ENCODE peak calls at places on chromosomes 16 and 17, in four cellular contexts. One of them, this sample, is unnamed.

GRCh38 chr16:67552476-67552875 is 9.8 kb upstream of the CTCF start:
- DNase-seq in HepG2: no peak
- DNase-seq in GM12878: no peak
- DNase-seq in K562: no peak
- DNase-seq in this sample: no peak

GRCh38 chr17:81684442-81684911 is 666 bp downstream of the HGS start:
- DNase-seq in HepG2: peak; percentile 44
- DNase-seq in GM12878: no peak
- DNase-seq in K562: peak; percentile 68
- DNase-seq in this sample: no peak

GRCh38 chr16:16992986-16993783 is 477.6 kb downstream of the XYLT1 start:
- DNase-seq in HepG2: no peak
- DNase-seq in GM12878: peak; percentile 20
- DNase-seq in K562: no peak
- DNase-seq in this sample: no peak

GRCh38 chr16:85512716-85513115 is 100.4 kb upstream of the GSE1 start:
- DNase-seq in HepG2: no peak
- DNase-seq in GM12878: no peak
- DNase-seq in K562: no peak
- DNase-seq in this sample: no peak

GRCh38 chr16:3071655-3072054 is 6.2 kb downstream of the IL32 start:
- DNase-seq in HepG2: no peak
- DNase-seq in GM12878: no peak
- DNase-seq in K562: no peak
- DNase-seq in this sample: no peak

GRCh38 chr17:22410136-22410535 is 717.8 kb downstream of the KCNJ18 start:
- DNase-seq in HepG2: no peak
- DNase-seq in GM12878: no peak
- DNase-seq in K562: no peak
- DNase-seq in this sample: no peak

GRCh38 chr17:45286286-45286685 is 24.4 kb upstream of the SPATA32 start:
- DNase-seq in HepG2: no peak
- DNase-seq in GM12878: no peak
- DNase-seq in K562: no peak
- DNase-seq in this sample: no peak

GRCh38 chr16:88478115-88478514 is 25.0 kb downstream of the ZFPM1 start:
- DNase-seq in HepG2: no peak
- DNase-seq in GM12878: no peak
- DNase-seq in K562: no peak
- DNase-seq in this sample: no peak

GRCh38 chr16:54928421-54929089 is 2.1 kb upstream of the IRX5 start:
- DNase-seq in HepG2: no peak
- DNase-seq in GM12878: no peak
- DNase-seq in K562: peak; percentile 72
- DNase-seq in this sample: peak; percentile 45

DNA sequence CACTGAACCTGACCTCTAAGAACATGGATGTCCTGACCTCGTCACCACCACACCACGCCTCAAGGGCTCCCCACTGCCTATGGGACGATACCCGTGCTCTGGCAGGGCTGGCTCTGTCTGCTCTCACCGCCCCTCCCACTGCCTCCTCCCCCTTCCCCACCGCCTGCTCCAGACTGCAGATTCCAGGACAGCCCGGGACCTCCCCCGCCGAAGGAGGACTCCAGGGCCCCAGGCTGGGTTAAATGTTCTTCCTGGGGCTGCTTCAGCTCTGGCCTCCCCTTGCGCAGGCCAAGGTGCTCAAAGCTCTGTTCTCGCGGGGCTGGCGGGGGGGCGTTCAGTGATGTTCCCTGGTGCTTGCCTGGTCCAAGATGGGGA is 3.1 kb downstream of the NPW start:
- DNase-seq in HepG2: no peak
- DNase-seq in GM12878: no peak
- DNase-seq in K562: peak; percentile 64
- DNase-seq in this sample: peak; percentile 53
- TF ChIP-seq FOXK2 in HepG2: no peak
- TF ChIP-seq FOXK2 in GM12878: no peak
- TF ChIP-seq FOXK2 in K562: no peak
- TF ChIP-seq FOXK2 in this sample: no peak

GRCh38 chr17:39782980-39783379 is 45.2 kb downstream of the GRB7 start:
- DNase-seq in HepG2: no peak
- DNase-seq in GM12878: no peak
- DNase-seq in K562: no peak
- DNase-seq in this sample: no peak
- TF ChIP-seq TARDBP in HepG2: no peak
- TF ChIP-seq TARDBP in GM12878: no peak
- TF ChIP-seq TARDBP in K562: no peak
- TF ChIP-seq TARDBP in this sample: no peak

GRCh38 chr16:79348521-79349306 is 251.8 kb downstream of the MAF start:
- DNase-seq in HepG2: no peak
- DNase-seq in GM12878: no peak
- DNase-seq in K562: no peak
- DNase-seq in this sample: no peak
- TF ChIP-seq FOXK2 in HepG2: no peak
- TF ChIP-seq FOXK2 in GM12878: no peak
- TF ChIP-seq FOXK2 in K562: no peak
- TF ChIP-seq FOXK2 in this sample: no peak

DNA sequence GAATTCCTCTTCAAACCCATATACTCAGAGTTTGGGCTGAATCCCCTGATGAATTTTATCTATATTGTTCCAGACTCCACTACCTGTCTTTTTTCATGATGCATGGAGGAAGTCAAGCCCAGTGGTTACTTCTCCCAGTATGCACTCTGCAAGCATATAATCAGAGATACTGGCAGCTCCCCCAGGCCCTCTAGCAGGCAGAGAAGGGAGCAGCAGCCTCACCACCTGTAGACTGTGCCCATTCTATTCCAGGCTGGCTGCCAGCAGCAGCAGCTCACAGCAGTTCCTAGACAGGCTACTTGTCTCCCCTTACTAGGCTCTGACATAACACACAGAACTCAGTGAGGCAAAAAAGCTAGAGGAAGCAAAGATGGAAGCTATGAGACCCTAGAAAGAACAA is 3.4 kb downstream of the MKS1 start:
- DNase-seq in HepG2: no peak
- DNase-seq in GM12878: no peak
- DNase-seq in K562: no peak
- DNase-seq in this sample: no peak
- TF ChIP-seq TARDBP in HepG2: no peak
- TF ChIP-seq TARDBP in GM12878: no peak
- TF ChIP-seq TARDBP in K562: no peak
- TF ChIP-seq TARDBP in this sample: no peak

DNA sequence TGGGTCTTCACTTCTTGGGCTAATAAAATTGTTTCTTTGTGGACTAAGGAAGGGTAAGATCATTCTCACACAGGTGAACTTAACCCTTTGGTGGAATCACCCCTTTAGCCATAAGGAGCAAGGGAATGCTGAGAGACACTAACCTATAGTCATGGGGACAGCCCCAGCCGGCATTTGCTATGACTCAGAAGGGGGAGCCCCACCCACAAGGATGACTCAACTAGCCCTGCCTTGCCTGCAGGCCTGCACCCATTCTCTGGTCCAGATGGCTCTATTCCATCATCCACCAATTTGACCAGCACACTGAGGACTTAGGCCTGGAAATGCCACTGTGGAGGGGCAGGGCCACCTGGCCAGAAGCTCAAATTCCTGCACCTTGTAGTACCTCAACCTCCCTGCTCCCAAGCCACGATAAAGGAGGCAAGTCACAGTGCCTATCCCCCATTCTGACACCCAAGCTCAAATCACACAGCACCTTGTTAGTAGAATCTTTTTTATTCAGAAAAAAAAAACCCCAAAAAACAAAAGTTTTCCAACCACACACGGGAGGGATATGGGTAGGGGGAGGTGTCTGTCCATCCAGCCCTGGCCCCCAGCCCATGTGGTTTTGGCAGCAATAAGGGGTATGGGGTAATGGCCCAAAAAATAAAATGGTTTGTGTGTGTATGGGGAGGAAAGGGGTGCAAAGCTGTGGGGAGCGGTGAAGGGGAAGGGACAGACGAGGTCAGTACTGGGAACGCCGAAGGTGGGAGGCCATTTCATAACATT is 3.0 kb downstream of the PFN1 start:
- DNase-seq in HepG2: peak; percentile 59
- DNase-seq in GM12878: peak; percentile 65
- DNase-seq in K562: peak; percentile 87
- DNase-seq in this sample: no peak
- TF ChIP-seq FOXK2 in HepG2: no peak
- TF ChIP-seq FOXK2 in GM12878: no peak
- TF ChIP-seq FOXK2 in K562: no peak
- TF ChIP-seq FOXK2 in this sample: no peak

GRCh38 chr17:17512866-17513265 is 16.7 kb upstream of the RASD1 start:
- DNase-seq in HepG2: no peak
- DNase-seq in GM12878: no peak
- DNase-seq in K562: no peak
- DNase-seq in this sample: no peak

GRCh38 chr17:17513626-17514025 is 17.4 kb upstream of the RASD1 start:
- DNase-seq in HepG2: no peak
- DNase-seq in GM12878: no peak
- DNase-seq in K562: no peak
- DNase-seq in this sample: no peak

GRCh38 chr17:17514993-17515920 is 19.1 kb upstream of the RASD1 start:
- DNase-seq in HepG2: no peak
- DNase-seq in GM12878: no peak
- DNase-seq in K562: no peak
- DNase-seq in this sample: no peak

GRCh38 chr17:17515921-17516295 is 19.7 kb upstream of the RASD1 start:
- DNase-seq in HepG2: no peak
- DNase-seq in GM12878: no peak
- DNase-seq in K562: no peak
- DNase-seq in this sample: no peak

GRCh38 chr17:17514361-17514992 is 18.3 kb upstream of the RASD1 start:
- DNase-seq in HepG2: no peak
- DNase-seq in GM12878: no peak
- DNase-seq in K562: no peak
- DNase-seq in this sample: no peak
- TF ChIP-seq TARDBP in HepG2: no peak
- TF ChIP-seq TARDBP in GM12878: no peak
- TF ChIP-seq TARDBP in K562: no peak
- TF ChIP-seq TARDBP in this sample: no peak

GRCh38 chr17:7293821-7294613 is 422 bp downstream of the YBX2 start:
- DNase-seq in HepG2: peak; percentile 49
- DNase-seq in GM12878: no peak
- DNase-seq in K562: peak; percentile 62
- DNase-seq in this sample: no peak
- TF ChIP-seq FOXK2 in HepG2: no peak
- TF ChIP-seq FOXK2 in GM12878: no peak
- TF ChIP-seq FOXK2 in K562: no peak
- TF ChIP-seq FOXK2 in this sample: no peak

GRCh38 chr17:75570034-75570676 is 17.4 kb upstream of the MYO15B start:
- DNase-seq in HepG2: no peak
- DNase-seq in GM12878: no peak
- DNase-seq in K562: no peak
- DNase-seq in this sample: no peak

GRCh38 chr17:75571197-75571884 is 16.3 kb upstream of the MYO15B start:
- DNase-seq in HepG2: no peak
- DNase-seq in GM12878: peak; percentile 47
- DNase-seq in K562: peak; percentile 67
- DNase-seq in this sample: no peak

GRCh38 chr17:75568412-75569255 is 19.0 kb upstream of the MYO15B start:
- DNase-seq in HepG2: no peak
- DNase-seq in GM12878: no peak
- DNase-seq in K562: no peak
- DNase-seq in this sample: no peak

GRCh38 chr17:75571885-75572215 is 15.8 kb upstream of the MYO15B start:
- DNase-seq in HepG2: no peak
- DNase-seq in GM12878: no peak
- DNase-seq in K562: no peak
- DNase-seq in this sample: no peak

DNA sequence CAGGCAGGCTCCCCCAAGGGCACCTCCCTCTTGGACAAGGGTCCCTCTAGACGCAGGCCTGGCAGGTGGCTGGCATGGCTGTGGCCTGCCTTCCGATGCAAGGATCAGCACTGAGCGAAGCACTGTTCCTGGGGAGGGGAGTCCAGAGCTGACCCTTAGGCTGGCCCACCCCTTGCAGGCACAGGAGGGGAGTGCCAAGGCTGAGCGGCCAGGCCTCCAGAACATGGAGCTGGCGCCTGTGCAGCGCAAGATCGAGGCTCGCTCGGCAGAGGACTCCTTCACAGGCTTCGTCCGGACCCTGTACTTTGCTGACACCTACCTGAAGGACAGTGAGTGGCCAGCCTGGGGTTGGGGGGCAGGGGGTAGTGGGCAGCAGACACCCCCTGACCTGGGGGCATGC is 16.8 kb upstream of the MYO15B start:
- DNase-seq in HepG2: no peak
- DNase-seq in GM12878: no peak
- DNase-seq in K562: no peak
- DNase-seq in this sample: no peak
- TF ChIP-seq TARDBP in HepG2: no peak
- TF ChIP-seq TARDBP in GM12878: no peak
- TF ChIP-seq TARDBP in K562: no peak
- TF ChIP-seq TARDBP in this sample: no peak

This sample was measured in HEK293T.